ENCODE peak calls at places on chromosome 9, in five cellular contexts. Z is IMR-90, E is aorta, F is heart left ventricle, G is AG04450. P is an unnamed sample.

GRCh38 chr9:108134501-108135128 is 645.0 kb upstream of the KLF4 start:
- DNase-seq in G (no peak), Z (no peak), E (no peak), F (no peak), P (peak; percentile 61)

GRCh38 chr9:110126457-110126856 is 81.5 kb downstream of the C9orf152 start:
- DNase-seq in G (no peak), Z (no peak), F (no peak), E (no peak), P (no peak)

GRCh38 chr9:33921967-33922895 is 105.3 kb downstream of the UBE2R2 start:
- DNase-seq in E (peak; percentile 55), F (no peak), Z (no peak), G (no peak), P (peak; percentile 23)

GRCh38 chr9:83794051-83794450 is 23.5 kb downstream of the GKAP1 start:
- DNase-seq in Z (no peak), G (no peak), E (no peak), F (no peak), P (no peak)

GRCh38 chr9:37747271-37747753 is 6.3 kb upstream of the TRMT10B start:
- DNase-seq in F (no peak), G (peak; percentile 45), Z (peak; percentile 78), E (no peak), P (peak; percentile 55)

GRCh38 chr9:764105-764524 is 77.4 kb upstream of the DMRT1 start:
- DNase-seq in E (peak; percentile 80), G (peak; percentile 15), Z (peak; percentile 56), F (peak; percentile 72), P (peak; percentile 70)

GRCh38 chr9:116555556-116556180 is 131.4 kb upstream of the TRIM32 start:
- DNase-seq in E (no peak), G (no peak), Z (no peak), F (no peak), P (no peak)

GRCh38 chr9:124617477-124618141 is 110.4 kb upstream of the NR5A1 start:
- DNase-seq in Z (peak; percentile 79), E (peak; percentile 91), G (peak; percentile 48), F (peak; percentile 59), P (peak; percentile 65)

GRCh38 chr9:33290994-33291397 is 680 bp downstream of the NFX1 start:
- DNase-seq in Z (peak; percentile 91), F (no peak), G (no peak), E (no peak), P (peak; percentile 97)

GRCh38 chr9:112945620-112946208 is 55.0 kb upstream of the SLC46A2 start:
- DNase-seq in Z (no peak), G (no peak), F (no peak), E (peak; percentile 71), P (no peak)

GRCh38 chr9:694499-695154 is 146.9 kb upstream of the DMRT1 start:
- DNase-seq in G (peak; percentile 60), F (peak; percentile 79), E (no peak), Z (peak; percentile 93), P (peak; percentile 99)

GRCh38 chr9:72134801-72135200 is 14.4 kb upstream of the GDA start:
- DNase-seq in E (no peak), G (no peak), Z (no peak), F (no peak), P (no peak)

GRCh38 chr9:80994892-80995291 is 694.5 kb downstream of the TLE1 start:
- DNase-seq in G (no peak), F (no peak), Z (peak; percentile 55), E (no peak), P (peak; percentile 79)

GRCh38 chr9:21854119-21854518 is 51.7 kb downstream of the MTAP start:
- DNase-seq in F (no peak), G (no peak), E (no peak), Z (no peak), P (no peak)

GRCh38 chr9:114387678-114388431 is at the start of gene AKNA:
- DNase-seq in E (peak; percentile 92), F (peak; percentile 79), G (peak; percentile 43), Z (peak; percentile 79), P (peak; percentile 31)

GRCh38 chr9:114283551-114284111 is 39.3 kb upstream of the ORM1 start:
- DNase-seq in G (no peak), Z (no peak), E (peak; percentile 73), F (peak; percentile 20), P (no peak)

GRCh38 chr9:125160750-125161149 is 17.4 kb upstream of the SCAI start:
- DNase-seq in Z (no peak), G (no peak), E (no peak), F (no peak), P (no peak)

GRCh38 chr9:11992866-11993265 is 700.3 kb upstream of the TYRP1 start:
- DNase-seq in E (no peak), Z (no peak), G (no peak), F (no peak), P (no peak)

GRCh38 chr9:87494970-87495471 is 2.6 kb upstream of the DAPK1 start:
- DNase-seq in E (no peak), G (no peak), Z (no peak), F (no peak), P (no peak)

GRCh38 chr9:124510650-124511425 is 3.6 kb upstream of the NR5A1 start:
- DNase-seq in F (no peak), E (no peak), G (no peak), Z (peak; percentile 21), P (peak; percentile 12)

GRCh38 chr9:10633785-10634184 is 21.0 kb upstream of the PTPRD start:
- DNase-seq in F (no peak), Z (no peak), E (no peak), G (no peak), P (no peak)

GRCh38 chr9:120587357-120587756 is 7.4 kb upstream of the CDK5RAP2 start:
- DNase-seq in Z (no peak), E (no peak), G (no peak), F (no peak), P (no peak)
- H3K27me3 ChIP-seq in Z (no peaks in the 10 kb centered on the region), E (no peaks in the 10 kb centered on the region), G (no peaks in the 10 kb centered on the region), F (no peaks in the 10 kb centered on the region), P (no peaks in the 10 kb centered on the region)

GRCh38 chr9:35942286-35942685 is 15.7 kb downstream of the OR2S2 start:
- DNase-seq in F (no peak), E (no peak), G (no peak), Z (no peak), P (no peak)

GRCh38 chr9:35945341-35946018 is 12.5 kb downstream of the OR2S2 start:
- DNase-seq in F (peak; percentile 87), E (peak; percentile 94), G (peak; percentile 63), Z (peak; percentile 85), P (peak; percentile 64)

GRCh38 chr9:35940474-35941467 is 17.2 kb downstream of the OR2S2 start:
- DNase-seq in F (no peak), E (no peak), Z (no peak), G (no peak), P (no peak)

GRCh38 chr9:35948451-35948850 is 9.5 kb downstream of the OR2S2 start:
- DNase-seq in Z (no peak), G (no peak), F (no peak), E (no peak), P (no peak)

GRCh38 chr9:35944173-35944572 is 13.8 kb downstream of the OR2S2 start:
- DNase-seq in F (no peak), Z (no peak), G (no peak), E (no peak), P (no peak)
- H3K27me3 ChIP-seq in F (no peaks in the 10 kb centered on the region), Z (no peaks in the 10 kb centered on the region), G (no peaks in the 10 kb centered on the region), E (no peaks in the 10 kb centered on the region), P (no peaks in the 10 kb centered on the region)

GRCh38 chr9:134981001-134981400 is 63.3 kb upstream of the FCN1 start:
- DNase-seq in G (no peak), E (no peak), F (no peak), Z (no peak), P (no peak)
- H3K27me3 ChIP-seq in G (no peaks in the 10 kb centered on the region), E (no peaks in the 10 kb centered on the region), F (no peaks in the 10 kb centered on the region), Z (peaks cover 2% of the 10 kb centered on the region), P (no peaks in the 10 kb centered on the region)

GRCh38 chr9:136180586-136180985 is 24.3 kb downstream of the LHX3 start:
- DNase-seq in F (no peak), Z (no peak), G (no peak), E (no peak), P (no peak)
- H3K27me3 ChIP-seq in F (peaks cover 1% of the 10 kb centered on the region), Z (peaks cover 53% of the 10 kb centered on the region), G (peaks cover 42% of the 10 kb centered on the region), E (no peaks in the 10 kb centered on the region), P (peaks cover 9% of the 10 kb centered on the region)

GRCh38 chr9:132439153-132439552 is 29.1 kb downstream of the CFAP77 start:
- DNase-seq in Z (no peak), E (peak; percentile 24), G (no peak), F (no peak), P (peak; percentile 60)

GRCh38 chr9:132440769-132441168 is 30.8 kb downstream of the CFAP77 start:
- DNase-seq in F (no peak), E (peak; percentile 11), Z (no peak), G (no peak), P (no peak)

GRCh38 chr9:132430998-132431397 is 21.0 kb downstream of the CFAP77 start:
- DNase-seq in G (no peak), Z (no peak), E (no peak), F (no peak), P (no peak)

DNA sequence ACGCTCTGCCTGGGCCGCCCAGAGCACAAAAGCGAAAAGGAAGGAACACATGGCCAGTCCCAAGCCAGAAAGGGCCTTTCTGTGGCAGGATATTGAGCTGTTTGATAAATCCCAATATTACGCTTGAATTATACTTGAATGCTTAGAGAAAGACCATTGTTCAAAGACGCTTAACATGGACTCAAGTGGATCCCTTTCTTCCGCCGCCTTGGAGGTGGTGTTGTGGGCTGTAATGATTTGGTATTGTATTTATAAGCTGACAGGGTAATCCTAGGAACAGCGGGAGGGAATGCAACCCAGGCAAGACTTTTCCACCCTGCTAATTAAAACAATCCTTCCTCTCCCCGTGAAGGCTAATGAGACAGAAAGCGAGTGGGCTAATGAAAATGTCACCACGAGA is 24.9 kb downstream of the CFAP77 start:
- DNase-seq in G (no peak), F (no peak), Z (no peak), E (no peak), P (no peak)
- H3K27me3 ChIP-seq in G (peaks cover 13% of the 10 kb centered on the region), F (no peaks in the 10 kb centered on the region), Z (peaks cover 20% of the 10 kb centered on the region), E (no peaks in the 10 kb centered on the region), P (peaks cover 9% of the 10 kb centered on the region)

GRCh38 chr9:97938081-97938644 is at the start of gene HEMGN:
- DNase-seq in F (no peak), G (no peak), E (no peak), Z (no peak), P (no peak)
- H3K27me3 ChIP-seq in F (no peaks in the 10 kb centered on the region), G (peaks cover 40% of the 10 kb centered on the region), E (no peaks in the 10 kb centered on the region), Z (peaks cover 64% of the 10 kb centered on the region), P (peaks cover 8% of the 10 kb centered on the region)

GRCh38 chr9:4756420-4756819 is 15.4 kb upstream of the AK3 start:
- DNase-seq in Z (no peak), E (no peak), F (no peak), G (no peak), P (no peak)

GRCh38 chr9:4762108-4762888 is 21.3 kb upstream of the AK3 start:
- DNase-seq in F (peak; percentile 63), Z (peak; percentile 73), G (peak; percentile 44), E (peak; percentile 82), P (peak; percentile 77)

GRCh38 chr9:4764033-4764432 is 23.0 kb upstream of the AK3 start:
- DNase-seq in Z (no peak), E (no peak), F (no peak), G (no peak), P (no peak)

GRCh38 chr9:4762889-4763521 is 22.0 kb upstream of the AK3 start:
- DNase-seq in Z (no peak), E (peak; percentile 81), F (peak; percentile 56), G (no peak), P (peak; percentile 17)

DNA sequence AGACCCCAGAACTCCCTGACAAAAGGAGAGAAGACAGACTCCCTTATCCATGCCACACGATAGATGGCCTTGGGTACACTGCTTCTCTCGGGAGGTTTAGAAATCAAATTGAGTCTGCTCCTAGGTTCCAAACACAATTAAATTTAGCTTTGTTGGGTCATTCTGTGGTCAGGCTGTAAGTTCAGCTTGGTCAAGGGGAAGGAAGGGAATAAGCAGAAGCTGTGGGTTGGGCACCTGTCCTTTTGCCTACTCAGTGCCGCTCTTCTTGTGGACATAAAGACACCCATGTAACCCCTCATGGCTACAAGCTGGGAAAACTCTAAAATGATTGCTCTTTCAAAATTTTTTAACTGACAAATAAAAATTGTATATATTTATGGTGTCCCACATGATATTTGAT is 19.1 kb upstream of the AK3 start:
- DNase-seq in Z (no peak), G (no peak), F (no peak), E (no peak), P (no peak)
- H3K27me3 ChIP-seq in Z (peaks cover 5% of the 10 kb centered on the region), G (peaks cover 8% of the 10 kb centered on the region), F (no peaks in the 10 kb centered on the region), E (no peaks in the 10 kb centered on the region), P (no peaks in the 10 kb centered on the region)

P was measured in bronchial epithelial cell.